ENCODE peak calls at places on chromosomes 6 and 20, in five cellular contexts. Z, M, C, D and X are unnamed samples.

GRCh38 chr6:20266851-20267608 is 54.8 kb upstream of the MBOAT1 start:
- DNase-seq in C (peak), Z (no peak), M (no peak), D (no peak), X (no peak)

GRCh38 chr6:12582421-12583110 is 134.0 kb upstream of the PHACTR1 start:
- DNase-seq in Z (no peak), D (no peak), M (no peak), C (no peak), X (no peak)

GRCh38 chr20:38343107-38343797 is 3.0 kb upstream of the LBP start:
- DNase-seq in M (no peak), C (no peak), D (no peak), Z (no peak), X (no peak)

GRCh38 chr6:108133594-108134179 is 32.1 kb upstream of the NR2E1 start:
- DNase-seq in M (peak), D (no peak), C (no peak), Z (peak), X (peak)

GRCh38 chr6:10478187-10479040 is 42.7 kb upstream of the GCNT2 start:
- DNase-seq in D (peak), C (peak), M (peak), Z (peak), X (no peak)

GRCh38 chr6:7629321-7629720 is 39.3 kb downstream of the SNRNP48 start:
- DNase-seq in M (no peak), Z (no peak), D (no peak), C (no peak), X (no peak)

GRCh38 chr20:23995905-23996666 is 7.5 kb upstream of the GGTLC1 start:
- DNase-seq in C (peak), Z (peak), M (peak), D (peak), X (peak)

GRCh38 chr6:13708679-13709261 is 2.9 kb downstream of the RANBP9 start:
- DNase-seq in D (no peak), Z (no peak), M (no peak), C (no peak), X (no peak)

GRCh38 chr6:166772518-166772917 is 145.5 kb upstream of the RPS6KA2 start:
- DNase-seq in C (no peak), M (no peak), D (no peak), Z (peak), X (no peak)

GRCh38 chr6:105499928-105500327 is 97.0 kb upstream of the PREP start:
- DNase-seq in M (no peak), D (no peak), Z (no peak), C (no peak), X (no peak)

GRCh38 chr20:51938557-51939324 is 136.4 kb upstream of the SALL4 start:
- DNase-seq in C (no peak), M (no peak), D (no peak), Z (no peak), X (no peak)

GRCh38 chr20:17161661-17162410 is 65.0 kb upstream of the PCSK2 start:
- DNase-seq in C (no peak), D (no peak), Z (no peak), M (no peak), X (no peak)

GRCh38 chr20:41769650-41770049 is 151.5 kb upstream of the CHD6 start:
- DNase-seq in M (no peak), Z (no peak), C (no peak), D (no peak), X (no peak)

GRCh38 chr6:112251170-112251945 is 3.0 kb downstream of the LAMA4 start:
- DNase-seq in Z (no peak), D (no peak), M (no peak), C (no peak), X (no peak)

GRCh38 chr6:143607168-143607567 is 70.6 kb upstream of the PHACTR2 start:
- DNase-seq in C (no peak), D (no peak), M (no peak), Z (no peak), X (no peak)

GRCh38 chr6:35083507-35083906 is 57.6 kb downstream of the TCP11 start:
- DNase-seq in M (no peak), C (no peak), D (no peak), Z (no peak), X (no peak)

GRCh38 chr6:146916435-146917015 is 287.7 kb upstream of the STXBP5 start:
- DNase-seq in C (no peak), M (no peak), Z (no peak), D (no peak), X (no peak)

GRCh38 chr6:36729169-36729549 is 31.5 kb downstream of the RAB44 start:
- DNase-seq in M (no peak), Z (no peak), C (no peak), D (no peak), X (no peak)

GRCh38 chr6:110474500-110474899 is 1.9 kb downstream of the SLC22A16 start:
- DNase-seq in D (no peak), M (no peak), C (no peak), Z (no peak), X (no peak)

GRCh38 chr6:80608881-80609280 is 502.4 kb downstream of the BCKDHB start:
- DNase-seq in Z (no peak), D (no peak), C (no peak), M (no peak), X (no peak)

GRCh38 chr6:129786548-129786947 is 74.6 kb downstream of the TMEM244 start:
- DNase-seq in D (no peak), C (no peak), M (no peak), Z (no peak), X (no peak)

GRCh38 chr6:2109796-2110195 is 135.6 kb downstream of the GMDS start:
- DNase-seq in Z (no peak), D (no peak), M (no peak), C (no peak), X (no peak)

GRCh38 chr6:13445005-13445743 is 42.2 kb downstream of the GFOD1 start:
- DNase-seq in C (no peak), M (peak), Z (no peak), D (no peak), X (peak)

GRCh38 chr6:26420607-26421235 is 18.6 kb downstream of the BTN3A1 start:
- DNase-seq in M (peak), D (no peak), Z (peak), C (peak), X (peak)

GRCh38 chr20:44123874-44124535 is 63.0 kb downstream of the JPH2 start:
- DNase-seq in Z (no peak), D (no peak), M (no peak), C (no peak), X (no peak)

GRCh38 chr20:61057313-61058171 is 194.5 kb upstream of the CDH4 start:
- DNase-seq in M (no peak), Z (no peak), C (no peak), D (no peak), X (no peak)

GRCh38 chr6:13079096-13079758 is 249.1 kb downstream of the TBC1D7 start:
- DNase-seq in Z (no peak), D (no peak), M (no peak), C (no peak), X (no peak)

GRCh38 chr6:50361641-50362331 is 312.1 kb upstream of the DEFB112 start:
- DNase-seq in D (no peak), C (no peak), M (no peak), Z (no peak), X (no peak)

GRCh38 chr6:100371591-100371990 is 93.1 kb downstream of the SIM1 start:
- DNase-seq in Z (no peak), M (no peak), D (no peak), C (no peak), X (no peak)

GRCh38 chr6:155171747-155172191 is 92.0 kb upstream of the CLDN20 start:
- DNase-seq in M (no peak), D (no peak), Z (no peak), C (no peak), X (no peak)

GRCh38 chr6:129500958-129501381 is 209.0 kb downstream of the ARHGAP18 start:
- DNase-seq in D (peak), M (no peak), Z (no peak), C (no peak), X (no peak)

GRCh38 chr6:1720620-1721322 is 111.1 kb downstream of the FOXC1 start:
- DNase-seq in C (no peak), Z (no peak), D (no peak), M (peak), X (no peak)

GRCh38 chr20:35359335-35359997 is 52.3 kb downstream of the UQCC1 start:
- DNase-seq in C (no peak), M (no peak), Z (no peak), D (no peak), X (no peak)

DNA sequence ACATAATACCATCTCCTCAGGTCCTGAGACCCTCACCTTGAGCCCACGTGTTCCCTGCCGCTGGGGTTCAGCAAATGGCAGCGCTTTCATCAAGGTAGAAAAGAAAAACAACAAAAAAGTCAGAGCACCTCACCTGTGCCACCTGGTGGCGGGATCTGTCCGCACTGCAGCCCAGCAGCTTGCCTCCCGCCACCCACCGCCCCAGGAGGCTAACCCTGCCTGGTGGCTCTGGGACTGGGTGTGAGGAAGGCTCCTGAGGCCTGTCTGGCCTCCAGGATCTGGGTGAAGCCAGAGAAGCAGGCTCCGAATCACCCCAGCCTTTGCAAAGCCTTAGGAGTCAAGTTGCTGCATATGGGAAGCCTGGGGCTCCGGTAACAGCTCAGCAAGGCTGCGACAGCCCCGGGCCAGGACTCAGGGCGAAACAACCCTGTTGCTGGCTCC is 270.8 kb downstream of the BMP7 start:
- DNase-seq in M (peak), Z (peak), D (no peak), C (peak), X (peak)
- TF ChIP-seq CTCF in M (peak), Z (peak), D (peak), C (peak), X (peak)

DNA sequence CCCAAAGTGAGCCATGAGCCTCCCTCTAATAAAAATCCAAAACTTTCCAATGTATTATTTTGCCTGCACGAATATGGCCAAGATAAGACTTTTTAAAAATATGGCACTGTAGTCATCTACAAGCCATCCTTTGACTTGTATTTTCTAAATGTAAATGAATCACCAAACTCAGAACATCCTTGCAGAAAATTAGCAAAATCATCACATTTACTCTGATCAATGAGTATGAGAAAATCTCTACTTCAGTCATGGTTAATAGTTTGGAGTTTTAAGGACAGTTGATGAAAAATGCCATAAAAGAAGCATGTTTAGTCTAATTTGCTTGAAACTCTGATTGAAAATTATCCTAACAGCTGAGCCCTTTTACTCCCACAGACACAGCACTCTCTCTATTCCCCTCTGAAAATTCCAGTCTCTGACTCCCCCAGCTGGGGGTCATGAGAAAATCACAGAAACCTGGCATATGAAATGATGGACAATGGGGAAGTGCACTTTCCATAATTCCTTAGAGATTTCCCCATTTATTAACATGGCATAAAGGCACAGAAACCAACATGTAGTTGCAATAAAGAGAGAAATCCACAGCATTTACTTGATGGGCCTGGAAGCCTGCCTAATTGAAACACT is 214.1 kb downstream of the WDR27 start:
- DNase-seq in M (no peak), D (no peak), Z (no peak), C (no peak), X (no peak)
- TF ChIP-seq CTCF in M (peak), D (no peak), Z (no peak), C (no peak), X (no peak)

DNA sequence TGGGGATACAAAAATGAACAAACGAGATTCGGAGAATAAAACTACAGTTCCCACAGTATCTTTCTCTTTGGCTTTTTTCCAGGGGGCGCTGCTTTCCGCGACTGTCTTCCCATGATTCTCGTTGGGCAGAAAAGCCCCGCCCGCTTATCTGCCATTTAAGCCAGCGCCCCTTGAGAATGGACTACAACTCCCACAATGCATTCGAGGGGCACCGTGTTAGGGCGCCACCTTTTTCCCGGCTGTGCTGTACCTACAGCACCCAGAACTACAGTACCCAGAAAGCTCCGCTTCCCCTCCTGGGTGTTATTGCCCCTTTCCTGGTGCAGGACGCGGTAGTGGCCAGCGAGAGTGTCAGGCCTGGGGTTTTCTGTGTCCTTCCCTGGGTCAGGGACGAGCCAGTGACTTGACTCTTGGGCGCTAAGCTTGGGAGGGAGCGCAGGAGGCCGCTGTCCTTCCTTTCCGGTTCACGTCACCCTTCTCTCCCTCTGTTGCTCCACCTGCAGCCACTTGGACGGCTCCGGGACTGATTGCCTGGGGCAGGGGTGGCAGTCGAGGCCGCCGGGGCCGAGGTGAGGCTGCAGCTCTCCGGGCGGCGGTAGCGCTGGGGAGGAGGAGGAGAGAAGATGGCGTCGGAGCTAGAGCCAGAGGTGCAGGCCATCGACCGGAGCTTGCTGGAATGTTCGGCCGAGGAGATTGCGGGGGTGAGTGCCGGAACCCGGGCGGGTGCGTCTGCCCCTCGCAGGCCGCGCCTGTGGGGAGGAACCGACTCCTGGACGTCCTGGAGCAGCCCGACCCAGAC is at the start of gene UBR2:
- DNase-seq in D (peak), M (peak), Z (peak), C (peak), X (peak)
- TF ChIP-seq CTCF in D (peak), M (peak), Z (peak), C (peak), X (peak)

GRCh38 chr20:8870652-8871051 is 198.2 kb upstream of the PLCB4 start:
- DNase-seq in Z (no peak), D (no peak), C (no peak), M (no peak), X (no peak)

GRCh38 chr20:8877294-8877693 is 191.6 kb upstream of the PLCB4 start:
- DNase-seq in M (no peak), C (no peak), D (no peak), Z (no peak), X (no peak)

GRCh38 chr20:8875586-8875985 is 193.3 kb upstream of the PLCB4 start:
- DNase-seq in D (no peak), C (no peak), Z (no peak), M (no peak), X (no peak)

GRCh38 chr20:8876381-8876780 is 192.5 kb upstream of the PLCB4 start:
- DNase-seq in Z (no peak), M (no peak), D (no peak), C (no peak), X (no peak)

DNA sequence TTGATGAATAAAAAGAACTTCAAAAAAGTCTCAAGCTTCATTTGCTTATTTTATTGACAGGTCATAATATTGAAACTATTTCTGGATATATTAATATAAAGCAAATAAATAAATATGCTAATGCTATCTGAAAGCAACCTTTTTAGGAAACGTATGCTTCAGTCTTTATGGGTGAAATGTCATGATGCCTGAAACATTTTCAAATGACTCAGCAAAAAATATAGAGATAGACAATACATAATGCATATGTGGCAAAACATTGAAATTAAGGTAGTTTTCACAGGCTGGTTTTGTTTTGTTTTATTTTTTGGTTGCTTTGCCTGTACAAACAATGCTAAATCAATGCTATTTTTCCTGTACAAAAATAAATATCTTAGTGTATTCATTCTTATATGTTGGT is 194.4 kb upstream of the PLCB4 start:
- DNase-seq in M (no peak), C (no peak), Z (no peak), D (no peak), X (no peak)
- TF ChIP-seq CTCF in M (no peak), C (no peak), Z (no peak), D (no peak), X (no peak)

DNA sequence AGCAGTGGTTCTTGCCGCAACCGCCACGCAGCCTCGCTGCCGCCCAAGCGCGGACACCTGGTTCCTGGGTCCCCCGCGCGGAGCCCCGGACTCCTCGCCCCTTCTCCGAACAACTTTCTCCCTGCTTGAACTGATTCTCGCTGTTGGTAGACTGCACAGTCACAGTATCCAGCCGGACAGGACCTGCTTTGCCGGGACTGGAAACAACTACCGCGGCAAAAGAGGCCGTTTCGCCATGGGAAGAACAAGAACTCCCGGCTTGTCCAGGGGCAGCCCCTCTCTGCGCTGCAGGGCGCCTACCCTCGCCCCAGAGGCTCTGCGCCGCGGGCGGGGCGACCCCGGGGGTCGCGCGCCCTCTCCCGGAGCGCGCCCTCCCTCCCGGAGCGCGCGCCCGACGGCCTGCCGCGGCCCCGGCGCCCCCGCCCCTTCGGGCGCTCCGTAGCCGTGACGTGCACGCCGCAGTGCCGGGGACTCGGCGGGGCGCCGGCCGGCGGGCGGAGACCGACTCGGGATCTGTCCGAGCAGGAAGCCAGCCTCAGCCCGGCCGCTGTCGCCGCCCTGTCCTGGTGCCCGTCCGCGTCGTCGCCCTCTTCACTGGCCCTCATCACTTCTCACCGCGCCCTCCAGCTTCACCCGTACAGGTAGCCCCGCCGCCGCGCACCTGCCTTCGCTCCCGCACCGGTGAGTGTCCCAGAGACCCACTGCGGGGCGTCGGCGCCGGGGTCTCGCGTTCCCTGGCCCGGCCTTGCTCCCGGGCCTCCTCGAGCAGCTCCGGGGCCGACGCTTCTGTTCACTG is at the start of gene MYO6:
- DNase-seq in Z (peak), D (no peak), C (peak), M (peak), X (peak)
- TF ChIP-seq CTCF in Z (no peak), D (no peak), C (no peak), M (no peak), X (no peak)

GRCh38 chr6:43951063-43951755 is 176.0 kb downstream of the MRPL14 start:
- DNase-seq in D (no peak), Z (peak), M (peak), C (no peak), X (peak)

GRCh38 chr6:43953256-43953655 is 174.0 kb downstream of the MRPL14 start:
- DNase-seq in D (no peak), Z (no peak), C (no peak), M (no peak), X (no peak)

GRCh38 chr6:43953794-43954310 is 173.4 kb downstream of the MRPL14 start:
- DNase-seq in Z (peak), C (no peak), M (peak), D (no peak), X (peak)

GRCh38 chr6:43951756-43952675 is 175.2 kb downstream of the MRPL14 start:
- DNase-seq in D (no peak), C (no peak), M (no peak), Z (no peak), X (no peak)

DNA sequence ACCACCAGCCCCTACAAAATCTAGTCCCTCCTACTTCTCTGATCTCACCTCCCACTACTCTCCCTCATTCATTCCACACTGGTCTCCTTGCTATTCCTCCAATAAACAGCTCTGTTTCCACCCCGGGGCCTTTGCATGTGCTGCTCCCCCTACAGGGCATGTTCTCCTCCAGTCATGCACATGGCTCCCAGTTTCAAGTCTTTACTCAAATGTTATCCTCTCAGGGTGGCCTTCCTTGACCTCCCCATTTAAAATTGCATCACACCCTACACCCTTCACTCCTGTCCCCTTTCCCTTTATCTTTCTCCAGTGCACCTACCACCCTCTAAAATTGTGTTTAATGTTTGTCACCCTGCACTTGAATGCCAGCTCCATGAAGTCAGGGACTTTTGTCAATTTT is 174.5 kb downstream of the MRPL14 start:
- DNase-seq in Z (no peak), D (no peak), M (no peak), C (no peak), X (no peak)
- TF ChIP-seq CTCF in Z (no peak), D (peak), M (peak), C (no peak), X (no peak)

GRCh38 chr6:118562959-118563358 is 14.9 kb downstream of the PLN start:
- DNase-seq in M (no peak), D (no peak), Z (no peak), C (no peak), X (no peak)

GRCh38 chr6:118569498-118569897 is 21.4 kb downstream of the PLN start:
- DNase-seq in M (no peak), C (no peak), Z (no peak), D (no peak), X (no peak)

GRCh38 chr6:118567974-118568373 is 19.9 kb downstream of the PLN start:
- DNase-seq in C (no peak), M (no peak), Z (no peak), D (no peak), X (no peak)

GRCh38 chr6:118562248-118562647 is 14.2 kb downstream of the PLN start:
- DNase-seq in M (no peak), D (no peak), C (no peak), Z (no peak), X (no peak)

GRCh38 chr6:118565317-118565960 is 17.3 kb downstream of the PLN start:
- DNase-seq in D (peak), M (peak), C (peak), Z (no peak), X (no peak)
- TF ChIP-seq CTCF in D (peak), M (peak), C (peak), Z (no peak), X (no peak)